ENCODE peak calls at places on chromosomes 1 and 21, in eight cellular contexts. One of them, this sample, is unnamed.

GRCh38 chr1:3463013-3463385 is 8.5 kb downstream of the ARHGEF16 start:
- DNase-seq in endothelial cell: no peak
- DNase-seq in HFF-Myc: no peak
- DNase-seq in omental fat pad: no peak
- DNase-seq in ascending aorta: no peak
- DNase-seq in right lobe of liver: no peak
- DNase-seq in psoas muscle: peak
- DNase-seq in BE2C: no peak
- DNase-seq in this sample: no peak

GRCh38 chr1:205204552-205204951 is 7.0 kb downstream of the DSTYK start:
- DNase-seq in psoas muscle: no peak
- DNase-seq in endothelial cell: no peak
- DNase-seq in ascending aorta: no peak
- DNase-seq in HFF-Myc: no peak
- DNase-seq in BE2C: no peak
- DNase-seq in omental fat pad: no peak
- DNase-seq in right lobe of liver: no peak
- DNase-seq in this sample: no peak

GRCh38 chr1:218526198-218526580 is 181.1 kb downstream of the TGFB2 start:
- DNase-seq in right lobe of liver: no peak
- DNase-seq in BE2C: no peak
- DNase-seq in HFF-Myc: no peak
- DNase-seq in endothelial cell: no peak
- DNase-seq in ascending aorta: no peak
- DNase-seq in psoas muscle: no peak
- DNase-seq in omental fat pad: no peak
- DNase-seq in this sample: no peak

GRCh38 chr1:27689423-27690173 is 17.6 kb upstream of the IFI6 start:
- DNase-seq in HFF-Myc: no peak
- DNase-seq in right lobe of liver: no peak
- DNase-seq in psoas muscle: no peak
- DNase-seq in ascending aorta: no peak
- DNase-seq in endothelial cell: no peak
- DNase-seq in omental fat pad: no peak
- DNase-seq in BE2C: no peak
- DNase-seq in this sample: peak

GRCh38 chr1:26305667-26306289 is 658 bp downstream of the UBXN11 start:
- DNase-seq in right lobe of liver: no peak
- DNase-seq in BE2C: no peak
- DNase-seq in psoas muscle: no peak
- DNase-seq in omental fat pad: no peak
- DNase-seq in ascending aorta: no peak
- DNase-seq in HFF-Myc: no peak
- DNase-seq in endothelial cell: no peak
- DNase-seq in this sample: no peak

GRCh38 chr1:93301131-93301530 is 44.6 kb upstream of the DR1 start:
- DNase-seq in ascending aorta: no peak
- DNase-seq in omental fat pad: no peak
- DNase-seq in BE2C: no peak
- DNase-seq in HFF-Myc: no peak
- DNase-seq in endothelial cell: no peak
- DNase-seq in psoas muscle: no peak
- DNase-seq in right lobe of liver: no peak
- DNase-seq in this sample: no peak

GRCh38 chr1:116508984-116509980 is 61.5 kb downstream of the CD58 start:
- DNase-seq in ascending aorta: no peak
- DNase-seq in right lobe of liver: no peak
- DNase-seq in BE2C: no peak
- DNase-seq in HFF-Myc: peak
- DNase-seq in psoas muscle: no peak
- DNase-seq in omental fat pad: no peak
- DNase-seq in endothelial cell: no peak
- DNase-seq in this sample: no peak

GRCh38 chr1:199701731-199702130 is 325.8 kb upstream of the NR5A2 start:
- DNase-seq in omental fat pad: no peak
- DNase-seq in BE2C: no peak
- DNase-seq in HFF-Myc: no peak
- DNase-seq in right lobe of liver: no peak
- DNase-seq in psoas muscle: no peak
- DNase-seq in ascending aorta: no peak
- DNase-seq in endothelial cell: no peak
- DNase-seq in this sample: no peak

GRCh38 chr1:40857737-40858136 is 4.4 kb downstream of the CITED4 start:
- DNase-seq in omental fat pad: no peak
- DNase-seq in right lobe of liver: no peak
- DNase-seq in BE2C: no peak
- DNase-seq in psoas muscle: no peak
- DNase-seq in ascending aorta: no peak
- DNase-seq in endothelial cell: no peak
- DNase-seq in HFF-Myc: no peak
- DNase-seq in this sample: no peak

GRCh38 chr1:107529511-107530149 is 388.8 kb downstream of the NTNG1 start:
- DNase-seq in HFF-Myc: peak
- DNase-seq in ascending aorta: no peak
- DNase-seq in endothelial cell: peak
- DNase-seq in right lobe of liver: no peak
- DNase-seq in BE2C: peak
- DNase-seq in psoas muscle: no peak
- DNase-seq in omental fat pad: no peak
- DNase-seq in this sample: peak

GRCh38 chr21:34517039-34517438 is 5.0 kb upstream of the KCNE1 start:
- DNase-seq in BE2C: no peak
- DNase-seq in ascending aorta: no peak
- DNase-seq in psoas muscle: no peak
- DNase-seq in right lobe of liver: no peak
- DNase-seq in omental fat pad: no peak
- DNase-seq in endothelial cell: no peak
- DNase-seq in HFF-Myc: no peak
- DNase-seq in this sample: no peak

GRCh38 chr1:248905949-248906740 is at the start of gene PGBD2:
- DNase-seq in HFF-Myc: peak
- DNase-seq in right lobe of liver: peak
- DNase-seq in BE2C: peak
- DNase-seq in psoas muscle: peak
- DNase-seq in ascending aorta: peak
- DNase-seq in omental fat pad: peak
- DNase-seq in endothelial cell: peak
- DNase-seq in this sample: peak

GRCh38 chr1:75937034-75937433 is 4.8 kb upstream of the ASB17 start:
- DNase-seq in BE2C: no peak
- DNase-seq in right lobe of liver: no peak
- DNase-seq in ascending aorta: no peak
- DNase-seq in endothelial cell: no peak
- DNase-seq in omental fat pad: no peak
- DNase-seq in HFF-Myc: peak
- DNase-seq in psoas muscle: no peak
- DNase-seq in this sample: no peak

GRCh38 chr1:110436635-110437034 is 14.3 kb upstream of the PROK1 start:
- DNase-seq in omental fat pad: no peak
- DNase-seq in ascending aorta: no peak
- DNase-seq in endothelial cell: no peak
- DNase-seq in BE2C: no peak
- DNase-seq in psoas muscle: no peak
- DNase-seq in HFF-Myc: no peak
- DNase-seq in right lobe of liver: no peak
- DNase-seq in this sample: no peak

GRCh38 chr1:205416326-205416725 is 5.5 kb downstream of the LEMD1 start:
- DNase-seq in psoas muscle: no peak
- DNase-seq in right lobe of liver: no peak
- DNase-seq in endothelial cell: no peak
- DNase-seq in HFF-Myc: no peak
- DNase-seq in ascending aorta: no peak
- DNase-seq in omental fat pad: no peak
- DNase-seq in BE2C: no peak
- DNase-seq in this sample: no peak

GRCh38 chr1:217948741-217949140 is 317.6 kb downstream of the SPATA17 start:
- DNase-seq in endothelial cell: no peak
- DNase-seq in right lobe of liver: no peak
- DNase-seq in psoas muscle: no peak
- DNase-seq in HFF-Myc: no peak
- DNase-seq in ascending aorta: no peak
- DNase-seq in omental fat pad: no peak
- DNase-seq in BE2C: no peak
- DNase-seq in this sample: no peak

GRCh38 chr1:87129606-87130005 is 199.1 kb upstream of the LMO4 start:
- DNase-seq in omental fat pad: no peak
- DNase-seq in BE2C: no peak
- DNase-seq in psoas muscle: peak
- DNase-seq in HFF-Myc: no peak
- DNase-seq in right lobe of liver: no peak
- DNase-seq in ascending aorta: no peak
- DNase-seq in endothelial cell: no peak
- DNase-seq in this sample: no peak

GRCh38 chr1:115056395-115056798 is 26.8 kb downstream of the TSHB start:
- DNase-seq in endothelial cell: no peak
- DNase-seq in psoas muscle: no peak
- DNase-seq in right lobe of liver: no peak
- DNase-seq in BE2C: no peak
- DNase-seq in ascending aorta: no peak
- DNase-seq in HFF-Myc: no peak
- DNase-seq in omental fat pad: no peak
- DNase-seq in this sample: no peak

GRCh38 chr1:24562625-24563024 is 6.7 kb downstream of the NCMAP start:
- DNase-seq in ascending aorta: no peak
- DNase-seq in HFF-Myc: no peak
- DNase-seq in right lobe of liver: no peak
- DNase-seq in psoas muscle: no peak
- DNase-seq in endothelial cell: no peak
- DNase-seq in omental fat pad: no peak
- DNase-seq in BE2C: no peak
- DNase-seq in this sample: no peak

DNA sequence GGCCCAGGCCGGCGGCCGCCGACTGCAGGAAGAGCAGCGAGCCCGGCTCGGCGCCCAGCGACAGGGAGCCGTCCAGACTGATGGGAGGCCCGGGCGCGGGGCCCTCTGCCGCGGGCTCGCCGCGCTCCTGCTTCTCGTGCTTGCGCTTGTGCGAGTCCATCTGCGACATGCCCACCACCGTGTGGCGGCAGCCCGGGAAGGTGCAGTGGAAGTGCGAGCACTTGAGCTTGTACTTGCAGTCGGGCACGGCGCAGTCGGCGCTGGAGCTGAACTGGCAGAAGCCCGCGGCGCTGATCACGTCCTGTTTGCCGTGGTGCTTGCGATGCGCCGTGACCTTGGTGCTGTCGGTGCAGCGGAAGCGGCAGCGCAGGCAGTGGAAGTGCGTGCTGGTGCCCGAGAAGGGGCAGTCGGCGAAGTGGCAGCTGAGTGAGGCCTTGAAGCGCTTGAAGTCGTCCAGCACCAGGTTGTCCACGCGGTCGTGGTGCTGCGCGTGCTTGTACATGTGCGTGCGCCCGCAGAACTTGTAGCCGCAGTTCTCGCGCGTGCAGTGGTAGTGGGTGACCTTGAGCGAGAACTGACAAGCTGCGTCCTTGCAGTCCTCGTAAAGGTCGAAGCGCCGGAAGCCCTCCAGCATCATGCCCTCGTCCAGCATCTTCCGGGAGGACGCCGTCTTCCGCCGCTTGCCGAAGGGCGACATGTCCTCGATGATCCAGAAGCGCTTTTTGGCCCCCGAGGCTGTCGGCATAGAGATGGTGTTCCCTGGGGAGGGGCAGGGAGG is 157.0 kb downstream of the CASZ1 start:
- DNase-seq in right lobe of liver: no peak
- DNase-seq in psoas muscle: no peak
- DNase-seq in ascending aorta: no peak
- DNase-seq in BE2C: no peak
- DNase-seq in omental fat pad: no peak
- DNase-seq in HFF-Myc: no peak
- DNase-seq in endothelial cell: peak
- DNase-seq in this sample: no peak
- TF ChIP-seq CTCF in right lobe of liver: no peak
- TF ChIP-seq CTCF in psoas muscle: no peak
- TF ChIP-seq CTCF in ascending aorta: no peak
- TF ChIP-seq CTCF in BE2C: no peak
- TF ChIP-seq CTCF in omental fat pad: no peak
- TF ChIP-seq CTCF in HFF-Myc: no peak
- TF ChIP-seq CTCF in endothelial cell: no peak
- TF ChIP-seq CTCF in this sample: no peak

GRCh38 chr1:230798187-230798484 is 50.9 kb downstream of the CAPN9 start:
- DNase-seq in BE2C: no peak
- DNase-seq in HFF-Myc: no peak
- DNase-seq in endothelial cell: no peak
- DNase-seq in ascending aorta: no peak
- DNase-seq in omental fat pad: no peak
- DNase-seq in right lobe of liver: no peak
- DNase-seq in psoas muscle: no peak
- DNase-seq in this sample: no peak
- TF ChIP-seq CTCF in BE2C: no peak
- TF ChIP-seq CTCF in HFF-Myc: no peak
- TF ChIP-seq CTCF in endothelial cell: no peak
- TF ChIP-seq CTCF in ascending aorta: no peak
- TF ChIP-seq CTCF in omental fat pad: no peak
- TF ChIP-seq CTCF in right lobe of liver: no peak
- TF ChIP-seq CTCF in psoas muscle: no peak
- TF ChIP-seq CTCF in this sample: no peak

GRCh38 chr1:78060857-78061563 is 15.2 kb downstream of the GIPC2 start:
- DNase-seq in HFF-Myc: no peak
- DNase-seq in BE2C: no peak
- DNase-seq in endothelial cell: no peak
- DNase-seq in ascending aorta: no peak
- DNase-seq in psoas muscle: no peak
- DNase-seq in omental fat pad: no peak
- DNase-seq in right lobe of liver: no peak
- DNase-seq in this sample: peak
- TF ChIP-seq CTCF in HFF-Myc: no peak
- TF ChIP-seq CTCF in BE2C: no peak
- TF ChIP-seq CTCF in endothelial cell: peak
- TF ChIP-seq CTCF in ascending aorta: no peak
- TF ChIP-seq CTCF in psoas muscle: peak
- TF ChIP-seq CTCF in omental fat pad: no peak
- TF ChIP-seq CTCF in right lobe of liver: no peak
- TF ChIP-seq CTCF in this sample: no peak

GRCh38 chr1:32240140-32240951 is 6.7 kb upstream of the FAM167B start:
- DNase-seq in endothelial cell: peak
- DNase-seq in HFF-Myc: no peak
- DNase-seq in psoas muscle: peak
- DNase-seq in ascending aorta: peak
- DNase-seq in BE2C: peak
- DNase-seq in omental fat pad: peak
- DNase-seq in right lobe of liver: peak
- DNase-seq in this sample: peak

GRCh38 chr1:32239335-32239734 is 7.7 kb upstream of the FAM167B start:
- DNase-seq in omental fat pad: no peak
- DNase-seq in BE2C: no peak
- DNase-seq in HFF-Myc: no peak
- DNase-seq in right lobe of liver: no peak
- DNase-seq in psoas muscle: no peak
- DNase-seq in ascending aorta: no peak
- DNase-seq in endothelial cell: no peak
- DNase-seq in this sample: no peak

GRCh38 chr1:32242341-32242851 is 4.6 kb upstream of the FAM167B start:
- DNase-seq in HFF-Myc: no peak
- DNase-seq in omental fat pad: no peak
- DNase-seq in ascending aorta: no peak
- DNase-seq in BE2C: no peak
- DNase-seq in psoas muscle: peak
- DNase-seq in right lobe of liver: no peak
- DNase-seq in endothelial cell: peak
- DNase-seq in this sample: peak

GRCh38 chr1:32239790-32240139 is 7.3 kb upstream of the FAM167B start:
- DNase-seq in psoas muscle: no peak
- DNase-seq in ascending aorta: no peak
- DNase-seq in BE2C: no peak
- DNase-seq in omental fat pad: no peak
- DNase-seq in HFF-Myc: no peak
- DNase-seq in endothelial cell: no peak
- DNase-seq in right lobe of liver: no peak
- DNase-seq in this sample: no peak

GRCh38 chr1:32241011-32241763 is 5.8 kb upstream of the FAM167B start:
- DNase-seq in HFF-Myc: no peak
- DNase-seq in BE2C: peak
- DNase-seq in omental fat pad: peak
- DNase-seq in endothelial cell: peak
- DNase-seq in ascending aorta: peak
- DNase-seq in right lobe of liver: no peak
- DNase-seq in psoas muscle: peak
- DNase-seq in this sample: peak
- TF ChIP-seq CTCF in HFF-Myc: no peak
- TF ChIP-seq CTCF in BE2C: no peak
- TF ChIP-seq CTCF in omental fat pad: no peak
- TF ChIP-seq CTCF in endothelial cell: no peak
- TF ChIP-seq CTCF in ascending aorta: no peak
- TF ChIP-seq CTCF in right lobe of liver: no peak
- TF ChIP-seq CTCF in psoas muscle: no peak
- TF ChIP-seq CTCF in this sample: peak